ENCODE peak calls at places on chromosomes 11 and 22, in nine cellular contexts. One of them, this sample, is unnamed.

GRCh38 chr22:49295851-49296560 is 531.7 kb downstream of the BRD1 start:
- DNase-seq in type B pancreatic cell: peak
- DNase-seq in PC-9: no peak
- DNase-seq in upper lobe of right lung: peak
- DNase-seq in right atrium auricular region: peak
- DNase-seq in stomach: peak
- DNase-seq in pancreas: no peak
- DNase-seq in tibial nerve: no peak
- DNase-seq in foreskin keratinocyte: no peak
- DNase-seq in this sample: no peak

GRCh38 chr11:128157423-128158298 is 429.7 kb downstream of the ETS1 start:
- DNase-seq in type B pancreatic cell: no peak
- DNase-seq in PC-9: peak
- DNase-seq in upper lobe of right lung: no peak
- DNase-seq in right atrium auricular region: no peak
- DNase-seq in stomach: no peak
- DNase-seq in pancreas: peak
- DNase-seq in tibial nerve: peak
- DNase-seq in foreskin keratinocyte: peak
- DNase-seq in this sample: peak

GRCh38 chr11:92045325-92045724 is 179.3 kb upstream of the FAT3 start:
- DNase-seq in type B pancreatic cell: no peak
- DNase-seq in PC-9: no peak
- DNase-seq in upper lobe of right lung: no peak
- DNase-seq in right atrium auricular region: no peak
- DNase-seq in stomach: no peak
- DNase-seq in pancreas: no peak
- DNase-seq in tibial nerve: no peak
- DNase-seq in foreskin keratinocyte: no peak
- DNase-seq in this sample: no peak

GRCh38 chr11:122756417-122756816 is 81.9 kb upstream of the CRTAM start:
- DNase-seq in type B pancreatic cell: no peak
- DNase-seq in PC-9: no peak
- DNase-seq in upper lobe of right lung: peak
- DNase-seq in right atrium auricular region: peak
- DNase-seq in stomach: peak
- DNase-seq in pancreas: no peak
- DNase-seq in tibial nerve: no peak
- DNase-seq in foreskin keratinocyte: no peak
- DNase-seq in this sample: no peak

GRCh38 chr22:17119481-17120202 is 1.5 kb downstream of the TMEM121B start:
- DNase-seq in type B pancreatic cell: no peak
- DNase-seq in PC-9: no peak
- DNase-seq in upper lobe of right lung: no peak
- DNase-seq in right atrium auricular region: no peak
- DNase-seq in stomach: no peak
- DNase-seq in pancreas: peak
- DNase-seq in tibial nerve: no peak
- DNase-seq in foreskin keratinocyte: no peak
- DNase-seq in this sample: no peak

GRCh38 chr11:131228378-131228777 is 142.0 kb upstream of the NTM start:
- DNase-seq in type B pancreatic cell: no peak
- DNase-seq in PC-9: no peak
- DNase-seq in upper lobe of right lung: no peak
- DNase-seq in right atrium auricular region: no peak
- DNase-seq in stomach: no peak
- DNase-seq in pancreas: no peak
- DNase-seq in tibial nerve: no peak
- DNase-seq in foreskin keratinocyte: no peak
- DNase-seq in this sample: no peak

GRCh38 chr11:133892584-133893380 is 47.5 kb upstream of the SPATA19 start:
- DNase-seq in type B pancreatic cell: peak
- DNase-seq in PC-9: no peak
- DNase-seq in upper lobe of right lung: no peak
- DNase-seq in right atrium auricular region: peak
- DNase-seq in stomach: no peak
- DNase-seq in pancreas: no peak
- DNase-seq in tibial nerve: no peak
- DNase-seq in foreskin keratinocyte: no peak
- DNase-seq in this sample: no peak

GRCh38 chr11:13462311-13462927 is 603 bp downstream of the BTBD10 start:
- DNase-seq in type B pancreatic cell: no peak
- DNase-seq in PC-9: peak
- DNase-seq in upper lobe of right lung: no peak
- DNase-seq in right atrium auricular region: no peak
- DNase-seq in stomach: peak
- DNase-seq in pancreas: no peak
- DNase-seq in tibial nerve: peak
- DNase-seq in foreskin keratinocyte: peak
- DNase-seq in this sample: peak

GRCh38 chr11:115939104-115939503 is 434.9 kb upstream of the CADM1 start:
- DNase-seq in type B pancreatic cell: no peak
- DNase-seq in PC-9: peak
- DNase-seq in upper lobe of right lung: no peak
- DNase-seq in right atrium auricular region: no peak
- DNase-seq in stomach: no peak
- DNase-seq in pancreas: no peak
- DNase-seq in tibial nerve: no peak
- DNase-seq in foreskin keratinocyte: no peak
- DNase-seq in this sample: no peak

GRCh38 chr11:20087118-20087521 is 73.2 kb downstream of the DBX1 start:
- DNase-seq in type B pancreatic cell: no peak
- DNase-seq in PC-9: no peak
- DNase-seq in upper lobe of right lung: no peak
- DNase-seq in right atrium auricular region: no peak
- DNase-seq in stomach: no peak
- DNase-seq in pancreas: no peak
- DNase-seq in tibial nerve: no peak
- DNase-seq in foreskin keratinocyte: no peak
- DNase-seq in this sample: no peak

GRCh38 chr22:49969751-49970527 is 9.4 kb downstream of the PIM3 start:
- DNase-seq in type B pancreatic cell: no peak
- DNase-seq in PC-9: no peak
- DNase-seq in upper lobe of right lung: peak
- DNase-seq in right atrium auricular region: no peak
- DNase-seq in stomach: peak
- DNase-seq in pancreas: peak
- DNase-seq in tibial nerve: no peak
- DNase-seq in foreskin keratinocyte: no peak
- DNase-seq in this sample: no peak

GRCh38 chr11:42244376-42244775 is 784.9 kb upstream of the LRRC4C start:
- DNase-seq in type B pancreatic cell: no peak
- DNase-seq in PC-9: no peak
- DNase-seq in upper lobe of right lung: no peak
- DNase-seq in right atrium auricular region: no peak
- DNase-seq in stomach: no peak
- DNase-seq in pancreas: no peak
- DNase-seq in tibial nerve: no peak
- DNase-seq in foreskin keratinocyte: no peak
- DNase-seq in this sample: no peak

GRCh38 chr22:46769191-46769675 is 6.8 kb downstream of the TBC1D22A start:
- DNase-seq in type B pancreatic cell: no peak
- DNase-seq in PC-9: no peak
- DNase-seq in upper lobe of right lung: no peak
- DNase-seq in right atrium auricular region: no peak
- DNase-seq in stomach: peak
- DNase-seq in pancreas: no peak
- DNase-seq in tibial nerve: no peak
- DNase-seq in foreskin keratinocyte: no peak
- DNase-seq in this sample: no peak

GRCh38 chr11:10878408-10879214 is 20.8 kb upstream of the ZBED5 start:
- DNase-seq in type B pancreatic cell: no peak
- DNase-seq in PC-9: no peak
- DNase-seq in upper lobe of right lung: no peak
- DNase-seq in right atrium auricular region: no peak
- DNase-seq in stomach: no peak
- DNase-seq in pancreas: no peak
- DNase-seq in tibial nerve: no peak
- DNase-seq in foreskin keratinocyte: no peak
- DNase-seq in this sample: peak

GRCh38 chr11:35518766-35519165 is 6.7 kb downstream of the PAMR1 start:
- DNase-seq in type B pancreatic cell: no peak
- DNase-seq in PC-9: no peak
- DNase-seq in upper lobe of right lung: no peak
- DNase-seq in right atrium auricular region: no peak
- DNase-seq in stomach: no peak
- DNase-seq in pancreas: no peak
- DNase-seq in tibial nerve: no peak
- DNase-seq in foreskin keratinocyte: no peak
- DNase-seq in this sample: no peak

GRCh38 chr11:11998091-11998781 is 10.2 kb downstream of the DKK3 start:
- DNase-seq in type B pancreatic cell: peak
- DNase-seq in PC-9: peak
- DNase-seq in upper lobe of right lung: no peak
- DNase-seq in right atrium auricular region: no peak
- DNase-seq in stomach: no peak
- DNase-seq in pancreas: no peak
- DNase-seq in tibial nerve: no peak
- DNase-seq in foreskin keratinocyte: peak
- DNase-seq in this sample: peak

GRCh38 chr11:118622376-118623290 is 15.2 kb downstream of the PHLDB1 start:
- DNase-seq in type B pancreatic cell: no peak
- DNase-seq in PC-9: peak
- DNase-seq in upper lobe of right lung: peak
- DNase-seq in right atrium auricular region: no peak
- DNase-seq in stomach: no peak
- DNase-seq in pancreas: no peak
- DNase-seq in tibial nerve: no peak
- DNase-seq in foreskin keratinocyte: peak
- DNase-seq in this sample: peak

GRCh38 chr11:85385561-85385960 is 241.6 kb downstream of the DLG2 start:
- DNase-seq in type B pancreatic cell: no peak
- DNase-seq in PC-9: no peak
- DNase-seq in upper lobe of right lung: no peak
- DNase-seq in right atrium auricular region: no peak
- DNase-seq in stomach: no peak
- DNase-seq in pancreas: no peak
- DNase-seq in tibial nerve: no peak
- DNase-seq in foreskin keratinocyte: no peak
- DNase-seq in this sample: no peak

GRCh38 chr11:86041975-86042378 is 26.9 kb downstream of the PICALM start:
- DNase-seq in type B pancreatic cell: no peak
- DNase-seq in PC-9: peak
- DNase-seq in upper lobe of right lung: no peak
- DNase-seq in right atrium auricular region: peak
- DNase-seq in stomach: peak
- DNase-seq in pancreas: peak
- DNase-seq in tibial nerve: peak
- DNase-seq in foreskin keratinocyte: peak
- DNase-seq in this sample: peak

GRCh38 chr11:45234306-45235006 is 51.7 kb downstream of the SYT13 start:
- DNase-seq in type B pancreatic cell: no peak
- DNase-seq in PC-9: no peak
- DNase-seq in upper lobe of right lung: no peak
- DNase-seq in right atrium auricular region: no peak
- DNase-seq in stomach: no peak
- DNase-seq in pancreas: no peak
- DNase-seq in tibial nerve: no peak
- DNase-seq in foreskin keratinocyte: no peak
- DNase-seq in this sample: no peak

GRCh38 chr11:61752925-61753551 is 602 bp downstream of the MYRF start:
- DNase-seq in type B pancreatic cell: no peak
- DNase-seq in PC-9: no peak
- DNase-seq in upper lobe of right lung: no peak
- DNase-seq in right atrium auricular region: no peak
- DNase-seq in stomach: no peak
- DNase-seq in pancreas: no peak
- DNase-seq in tibial nerve: no peak
- DNase-seq in foreskin keratinocyte: no peak
- DNase-seq in this sample: no peak
- TF ChIP-seq CTCF in type B pancreatic cell: no peak
- TF ChIP-seq CTCF in PC-9: peak
- TF ChIP-seq CTCF in upper lobe of right lung: no peak
- TF ChIP-seq CTCF in right atrium auricular region: no peak
- TF ChIP-seq CTCF in stomach: no peak
- TF ChIP-seq CTCF in pancreas: no peak
- TF ChIP-seq CTCF in tibial nerve: no peak
- TF ChIP-seq CTCF in foreskin keratinocyte: no peak
- TF ChIP-seq CTCF in this sample: no peak

DNA sequence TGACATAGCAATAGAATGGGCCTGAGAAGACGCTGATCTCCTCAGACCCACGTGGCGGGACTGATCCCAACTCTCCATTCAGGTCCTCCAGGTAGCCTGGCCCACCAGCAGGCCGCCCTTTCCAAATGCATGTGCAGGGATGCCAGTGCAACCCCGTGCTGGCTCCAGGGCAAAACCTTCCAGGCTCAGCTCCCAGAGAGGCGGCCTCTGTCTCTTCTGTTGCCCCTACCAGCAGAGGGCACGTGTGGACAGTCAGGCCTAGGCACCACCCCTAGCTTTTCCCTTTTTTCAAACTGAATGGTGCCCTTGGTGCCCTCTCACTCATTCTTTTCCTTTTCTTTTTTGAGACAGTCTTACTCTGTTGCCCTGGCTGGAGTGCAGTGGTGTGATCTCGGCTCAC is 121.7 kb downstream of the OSBP2 start:
- DNase-seq in type B pancreatic cell: no peak
- DNase-seq in PC-9: no peak
- DNase-seq in upper lobe of right lung: peak
- DNase-seq in right atrium auricular region: no peak
- DNase-seq in stomach: no peak
- DNase-seq in pancreas: no peak
- DNase-seq in tibial nerve: no peak
- DNase-seq in foreskin keratinocyte: no peak
- DNase-seq in this sample: peak
- TF ChIP-seq CTCF in type B pancreatic cell: no peak
- TF ChIP-seq CTCF in PC-9: peak
- TF ChIP-seq CTCF in upper lobe of right lung: no peak
- TF ChIP-seq CTCF in right atrium auricular region: no peak
- TF ChIP-seq CTCF in stomach: no peak
- TF ChIP-seq CTCF in pancreas: no peak
- TF ChIP-seq CTCF in tibial nerve: no peak
- TF ChIP-seq CTCF in foreskin keratinocyte: peak
- TF ChIP-seq CTCF in this sample: no peak

GRCh38 chr11:894575-895201 is 15.9 kb downstream of the CHID1 start:
- DNase-seq in type B pancreatic cell: no peak
- DNase-seq in PC-9: no peak
- DNase-seq in upper lobe of right lung: no peak
- DNase-seq in right atrium auricular region: no peak
- DNase-seq in stomach: no peak
- DNase-seq in pancreas: no peak
- DNase-seq in tibial nerve: no peak
- DNase-seq in foreskin keratinocyte: no peak
- DNase-seq in this sample: no peak
- TF ChIP-seq CTCF in type B pancreatic cell: no peak
- TF ChIP-seq CTCF in PC-9: no peak
- TF ChIP-seq CTCF in upper lobe of right lung: no peak
- TF ChIP-seq CTCF in right atrium auricular region: no peak
- TF ChIP-seq CTCF in stomach: no peak
- TF ChIP-seq CTCF in pancreas: no peak
- TF ChIP-seq CTCF in tibial nerve: no peak
- TF ChIP-seq CTCF in foreskin keratinocyte: peak
- TF ChIP-seq CTCF in this sample: no peak

DNA sequence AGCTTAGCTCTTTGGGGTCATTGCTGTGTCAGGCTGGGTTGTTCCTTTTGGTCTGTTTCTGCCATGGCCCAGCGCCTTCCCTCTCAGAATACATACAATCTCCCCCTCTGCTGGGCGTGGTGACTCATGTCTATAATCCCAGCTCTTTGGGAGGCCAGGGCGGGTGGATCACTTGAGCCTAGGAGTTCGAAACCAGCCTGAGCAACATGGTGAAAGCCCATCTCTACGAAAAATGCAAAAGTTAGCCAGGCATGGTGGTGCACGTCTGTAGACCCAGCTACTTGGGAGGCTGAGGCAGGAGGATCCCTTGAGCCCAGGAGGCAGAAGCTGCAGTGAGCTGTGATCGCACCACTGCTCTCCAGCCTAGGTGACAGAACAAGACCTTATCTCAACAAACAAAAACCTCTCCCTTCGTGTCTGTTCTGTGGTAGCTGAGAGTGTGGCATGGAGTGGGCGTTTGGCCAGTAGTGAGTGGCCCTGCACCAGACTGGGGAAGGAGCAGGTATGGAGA is 46.7 kb upstream of the RAB1B start:
- DNase-seq in type B pancreatic cell: no peak
- DNase-seq in PC-9: no peak
- DNase-seq in upper lobe of right lung: peak
- DNase-seq in right atrium auricular region: no peak
- DNase-seq in stomach: no peak
- DNase-seq in pancreas: no peak
- DNase-seq in tibial nerve: no peak
- DNase-seq in foreskin keratinocyte: no peak
- DNase-seq in this sample: peak
- TF ChIP-seq CTCF in type B pancreatic cell: no peak
- TF ChIP-seq CTCF in PC-9: no peak
- TF ChIP-seq CTCF in upper lobe of right lung: no peak
- TF ChIP-seq CTCF in right atrium auricular region: no peak
- TF ChIP-seq CTCF in stomach: no peak
- TF ChIP-seq CTCF in pancreas: no peak
- TF ChIP-seq CTCF in tibial nerve: no peak
- TF ChIP-seq CTCF in foreskin keratinocyte: no peak
- TF ChIP-seq CTCF in this sample: no peak